ENCODE peak calls at places on chromosomes 12 and 14, in six cellular contexts. Z, B, Q, Y, G and N are unnamed samples.

GRCh38 chr14:33602396-33602795 is 348.5 kb downstream of the EGLN3 start:
- DNase-seq in Z (no peak), B (no peak), Q (no peak), Y (no peak), G (no peak), N (no peak)

GRCh38 chr12:80186727-80187217 is 87.4 kb downstream of the OTOGL start:
- DNase-seq in Z (peak; percentile 64), B (peak; percentile 30), Q (no peak), Y (peak; percentile 97), G (peak; percentile 90), N (peak; percentile 84)

GRCh38 chr14:89137514-89138163 is 279.4 kb downstream of the FOXN3 start:
- DNase-seq in Z (peak; percentile 74), B (no peak), Q (peak; percentile 78), Y (peak; percentile 88), G (peak; percentile 92), N (no peak)

GRCh38 chr14:69818760-69819191 is 21.7 kb upstream of the SLC10A1 start:
- DNase-seq in Z (peak; percentile 71), B (peak; percentile 76), Q (no peak), Y (peak; percentile 77), G (peak; percentile 15), N (peak; percentile 85)

GRCh38 chr12:127162902-127163301 is 1104.1 kb upstream of the TMEM132C start:
- DNase-seq in Z (peak; percentile 10), B (no peak), Q (no peak), Y (peak; percentile 43), G (no peak), N (peak; percentile 49)

GRCh38 chr14:65413739-65414045 is 1.2 kb downstream of the FUT8 start:
- DNase-seq in Z (no peak), B (no peak), Q (no peak), Y (no peak), G (no peak), N (no peak)

GRCh38 chr12:104958009-104958945 is at the start of gene SLC41A2:
- DNase-seq in Z (peak; percentile 75), B (peak; percentile 94), Q (peak; percentile 83), Y (peak; percentile 93), G (peak; percentile 64), N (peak; percentile 93)

GRCh38 chr12:50984899-50985298 is 32.6 kb downstream of the HIGD1C start:
- DNase-seq in Z (no peak), B (no peak), Q (no peak), Y (no peak), G (no peak), N (no peak)

GRCh38 chr14:100106661-100107112 is 41.5 kb downstream of the EVL start:
- DNase-seq in Z (no peak), B (no peak), Q (no peak), Y (no peak), G (no peak), N (no peak)

GRCh38 chr12:94198469-94198868 is 50.1 kb downstream of the PLXNC1 start:
- DNase-seq in Z (no peak), B (no peak), Q (no peak), Y (no peak), G (no peak), N (no peak)

GRCh38 chr12:92695577-92695976 is 7.2 kb upstream of the PLEKHG7 start:
- DNase-seq in Z (no peak), B (no peak), Q (no peak), Y (no peak), G (no peak), N (no peak)

GRCh38 chr12:131830335-131831020 is 2.3 kb downstream of the MMP17 start:
- DNase-seq in Z (peak; percentile 92), B (peak; percentile 80), Q (no peak), Y (peak; percentile 88), G (peak; percentile 66), N (peak; percentile 91)

GRCh38 chr14:104794099-104794498 is 1.4 kb downstream of the AKT1 start:
- DNase-seq in Z (peak; percentile 55), B (peak; percentile 67), Q (no peak), Y (peak; percentile 67), G (no peak), N (no peak)

GRCh38 chr12:57476162-57476992 is 3.3 kb downstream of the ARHGAP9 start:
- DNase-seq in Z (peak; percentile 62), B (peak; percentile 78), Q (no peak), Y (no peak), G (no peak), N (peak; percentile 75)

GRCh38 chr12:12265571-12266388 is 1.1 kb downstream of the LRP6 start:
- DNase-seq in Z (peak; percentile 57), B (no peak), Q (no peak), Y (peak; percentile 56), G (no peak), N (no peak)

GRCh38 chr12:123131879-123132402 is 18.9 kb downstream of the PITPNM2 start:
- DNase-seq in Z (no peak), B (no peak), Q (no peak), Y (no peak), G (no peak), N (no peak)

GRCh38 chr12:19489168-19489567 is 49.9 kb downstream of the AEBP2 start:
- DNase-seq in Z (no peak), B (no peak), Q (no peak), Y (no peak), G (no peak), N (no peak)

GRCh38 chr12:122189626-122190475 is 6.9 kb downstream of the LRRC43 start:
- DNase-seq in Z (no peak), B (no peak), Q (no peak), Y (no peak), G (no peak), N (no peak)

GRCh38 chr14:77098470-77099353 is 654 bp downstream of the CIPC start:
- DNase-seq in Z (peak; percentile 33), B (no peak), Q (peak; percentile 29), Y (no peak), G (no peak), N (peak; percentile 86)

GRCh38 chr12:57772429-57773322 is at the start of gene EEF1AKMT3:
- DNase-seq in Z (peak; percentile 84), B (peak; percentile 51), Q (no peak), Y (peak; percentile 40), G (no peak), N (no peak)

GRCh38 chr14:99067927-99068326 is 204.1 kb downstream of the BCL11B start:
- DNase-seq in Z (no peak), B (no peak), Q (no peak), Y (no peak), G (no peak), N (no peak)

GRCh38 chr14:54776361-54777001 is 126.1 kb downstream of the GCH1 start:
- DNase-seq in Z (peak; percentile 85), B (peak; percentile 62), Q (no peak), Y (peak; percentile 49), G (peak; percentile 40), N (no peak)

GRCh38 chr14:105074601-105075053 is 9.4 kb upstream of the GPR132 start:
- DNase-seq in Z (no peak), B (no peak), Q (no peak), Y (no peak), G (no peak), N (peak; percentile 85)

GRCh38 chr12:76083246-76083735 is 1.2 kb downstream of the NAP1L1 start:
- DNase-seq in Z (no peak), B (no peak), Q (no peak), Y (no peak), G (no peak), N (no peak)

GRCh38 chr12:76081909-76082308 is 2.6 kb downstream of the NAP1L1 start:
- DNase-seq in Z (no peak), B (no peak), Q (no peak), Y (no peak), G (no peak), N (no peak)

GRCh38 chr12:76080017-76080728 is 4.3 kb downstream of the NAP1L1 start:
- DNase-seq in Z (no peak), B (no peak), Q (no peak), Y (no peak), G (no peak), N (no peak)

GRCh38 chr12:76078748-76079147 is 5.7 kb downstream of the NAP1L1 start:
- DNase-seq in Z (peak; percentile 35), B (no peak), Q (no peak), Y (no peak), G (no peak), N (no peak)

GRCh38 chr12:76080729-76081415 is 3.6 kb downstream of the NAP1L1 start:
- DNase-seq in Z (peak; percentile 30), B (no peak), Q (no peak), Y (no peak), G (no peak), N (no peak)
- TF ChIP-seq CTCF in Z (no peak), B (no peak), Q (no peak), Y (no peak), G (no peak), N (peak; percentile 24)

GRCh38 chr12:10331642-10332239 is 24.1 kb downstream of the KLRD1 start:
- DNase-seq in Z (peak; percentile 67), B (peak; percentile 54), Q (no peak), Y (peak; percentile 79), G (peak; percentile 15), N (no peak)
- TF ChIP-seq CTCF in Z (peak; percentile 69), B (peak; percentile 58), Q (peak; percentile 51), Y (peak; percentile 93), G (peak; percentile 85), N (peak; percentile 89)

GRCh38 chr12:25254271-25254880 is 3.6 kb upstream of the KRAS start:
- DNase-seq in Z (no peak), B (no peak), Q (no peak), Y (no peak), G (no peak), N (no peak)
- TF ChIP-seq CTCF in Z (no peak), B (no peak), Q (no peak), Y (no peak), G (no peak), N (no peak)

GRCh38 chr12:83265798-83266197 is 579.1 kb downstream of the TMTC2 start:
- DNase-seq in Z (no peak), B (no peak), Q (no peak), Y (no peak), G (no peak), N (no peak)

GRCh38 chr12:83256581-83256980 is 569.9 kb downstream of the TMTC2 start:
- DNase-seq in Z (no peak), B (no peak), Q (no peak), Y (no peak), G (no peak), N (no peak)

GRCh38 chr12:83261998-83262397 is 575.3 kb downstream of the TMTC2 start:
- DNase-seq in Z (peak; percentile 15), B (no peak), Q (no peak), Y (no peak), G (no peak), N (no peak)
- TF ChIP-seq CTCF in Z (peak; percentile 26), B (no peak), Q (no peak), Y (no peak), G (no peak), N (peak; percentile 27)

DNA sequence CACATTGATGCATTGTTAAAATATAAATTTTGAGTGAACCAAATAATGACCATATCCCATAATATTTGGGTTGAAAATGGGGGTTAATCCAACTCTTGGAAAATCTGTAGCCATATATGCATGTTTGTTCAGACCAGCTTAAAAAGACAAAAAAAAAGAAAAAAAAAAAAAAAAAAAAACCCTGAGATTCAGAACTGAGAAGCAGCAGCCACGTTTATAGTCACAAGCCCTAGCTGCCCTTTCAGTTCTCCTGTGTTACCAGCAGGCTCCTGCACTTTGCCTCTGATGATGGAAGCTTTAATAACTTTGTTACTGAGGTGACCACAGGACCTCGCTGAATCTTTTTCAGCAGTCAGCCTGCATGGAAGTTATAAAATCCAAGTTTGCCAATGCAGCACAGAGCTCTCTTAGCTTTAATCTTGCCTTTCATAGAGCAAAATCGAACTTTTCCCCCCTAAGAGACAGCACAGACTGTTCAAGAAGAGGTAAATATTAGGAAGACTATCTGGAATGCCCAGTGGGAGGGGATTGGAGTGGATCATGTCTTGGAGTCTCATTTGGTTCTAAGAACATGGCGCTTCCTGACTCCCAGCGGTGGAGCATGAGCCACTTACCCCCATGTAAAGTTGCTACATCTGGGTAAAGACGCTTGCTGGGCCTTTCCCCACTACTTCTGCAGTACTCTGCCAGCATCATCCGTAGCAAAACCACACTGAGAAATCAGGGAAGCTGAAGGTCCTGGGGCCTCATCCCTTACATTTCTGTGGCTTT is 20.6 kb downstream of the GNG2 start:
- DNase-seq in Z (no peak), B (no peak), Q (no peak), Y (peak; percentile 11), G (no peak), N (no peak)
- TF ChIP-seq CTCF in Z (no peak), B (no peak), Q (no peak), Y (no peak), G (no peak), N (no peak)